ENCODE peak calls at places on chromosomes 1 and 21, in four cellular contexts. E is heart right ventricle, M is kidney, S is mucosa of descending colon. N is an unnamed sample.

GRCh38 chr1:182700351-182700709 is 15.9 kb upstream of the RGS8 start:
- DNase-seq in E (no peak), M (no peak), S (no peak), N (no peak)

GRCh38 chr1:232620356-232620841 is 9.5 kb downstream of the SIPA1L2 start:
- DNase-seq in E (no peak), M (no peak), S (peak; percentile 74), N (no peak)

GRCh38 chr1:214281902-214282695 is 1.1 kb downstream of the SMYD2 start:
- DNase-seq in E (peak; percentile 46), M (no peak), S (peak; percentile 58), N (peak; percentile 87)

GRCh38 chr21:44764319-44765230 is 37.0 kb downstream of the UBE2G2 start:
- DNase-seq in E (no peak), M (peak; percentile 73), S (no peak), N (peak; percentile 84)

GRCh38 chr1:32901823-32902534 is 790 bp upstream of the TMEM54 start:
- DNase-seq in E (no peak), M (no peak), S (peak; percentile 35), N (peak; percentile 43)

GRCh38 chr1:235703516-235703915 is 53.9 kb upstream of the GNG4 start:
- DNase-seq in E (no peak), M (no peak), S (no peak), N (no peak)

GRCh38 chr1:84745857-84746256 is 55.6 kb upstream of the SSX2IP start:
- DNase-seq in E (no peak), M (no peak), S (no peak), N (no peak)

GRCh38 chr1:182993746-182994145 is 29.5 kb upstream of the LAMC1 start:
- DNase-seq in E (no peak), M (no peak), S (no peak), N (no peak)

GRCh38 chr21:43372663-43373386 is 54.1 kb downstream of the SIK1 start:
- DNase-seq in E (peak; percentile 7), M (peak; percentile 86), S (no peak), N (no peak)

GRCh38 chr1:240999826-241000225 is 357.2 kb downstream of the RGS7 start:
- DNase-seq in E (no peak), M (no peak), S (no peak), N (no peak)

GRCh38 chr1:61247051-61247854 is 164.9 kb downstream of the NFIA start:
- DNase-seq in E (no peak), M (no peak), S (no peak), N (no peak)

GRCh38 chr1:67850151-67850551 is 16.9 kb upstream of the GNG12 start:
- DNase-seq in E (no peak), M (no peak), S (peak; percentile 47), N (no peak)

GRCh38 chr1:15418811-15419515 is 9.3 kb downstream of the EFHD2 start:
- DNase-seq in E (no peak), M (no peak), S (peak; percentile 53), N (peak; percentile 73)

GRCh38 chr1:151056574-151056973 is 2.8 kb downstream of the CDC42SE1 start:
- DNase-seq in E (no peak), M (no peak), S (peak; percentile 43), N (no peak)
- H3K4me3 ChIP-seq in E (peak overlapping the region; percentile 91), M (peak overlapping the region; percentile 22), S (no peak overlapping the region), N (peak overlapping the region; percentile 13)

GRCh38 chr1:110133436-110133835 is 16.9 kb upstream of the SLC6A17 start:
- DNase-seq in E (no peak), M (no peak), S (no peak), N (no peak)
- H3K4me1 ChIP-seq in E (peaks cover 13% of the 10 kb centered on the region), M (no peaks in the 10 kb centered on the region), S (no peaks in the 10 kb centered on the region), N (no peaks in the 10 kb centered on the region)

GRCh38 chr1:156524481-156524869 is 23.9 kb upstream of the MEF2D start:
- DNase-seq in E (no peak), M (no peak), S (no peak), N (no peak)

GRCh38 chr1:156527584-156527983 is 27.0 kb upstream of the MEF2D start:
- DNase-seq in E (no peak), M (no peak), S (no peak), N (no peak)

GRCh38 chr1:156523801-156524480 is 23.4 kb upstream of the MEF2D start:
- DNase-seq in E (no peak), M (no peak), S (no peak), N (no peak)

GRCh38 chr1:156525856-156526479 is 25.4 kb upstream of the MEF2D start:
- DNase-seq in E (no peak), M (no peak), S (no peak), N (no peak)

DNA sequence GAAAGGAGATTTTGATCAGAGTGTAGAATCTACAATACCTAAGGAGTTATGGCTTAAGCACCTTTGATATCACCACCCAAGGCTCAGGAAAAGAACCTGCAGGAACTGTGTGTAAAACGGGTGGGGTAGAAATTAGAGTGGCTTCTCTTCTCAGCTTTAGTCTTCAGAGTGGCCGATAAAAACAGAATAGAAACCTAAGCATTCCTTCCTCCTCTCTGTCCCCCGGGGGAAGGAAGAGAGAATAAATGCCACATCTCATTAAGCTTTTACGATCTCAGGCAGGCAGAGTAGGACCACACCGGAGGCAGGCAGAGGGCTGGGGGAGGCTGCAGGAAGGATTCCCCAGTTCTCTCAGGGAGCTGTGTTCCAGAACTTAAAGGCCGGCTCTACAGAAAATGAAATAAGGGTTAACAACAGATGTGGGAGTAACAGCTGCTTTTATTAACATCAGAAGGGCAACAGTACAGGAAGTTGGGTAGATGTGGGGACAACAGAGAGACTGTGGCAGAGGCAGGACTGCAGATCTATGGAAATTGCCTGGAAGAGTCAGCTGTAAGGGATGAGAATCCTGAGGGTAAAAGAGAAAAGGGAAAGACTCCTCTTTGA is 24.5 kb upstream of the MEF2D start:
- DNase-seq in E (no peak), M (no peak), S (no peak), N (no peak)
- H3K36me3 ChIP-seq in E (no peaks in the 10 kb centered on the region), M (no peaks in the 10 kb centered on the region), S (no peaks in the 10 kb centered on the region), N (peaks cover 32% of the 10 kb centered on the region)

DNA sequence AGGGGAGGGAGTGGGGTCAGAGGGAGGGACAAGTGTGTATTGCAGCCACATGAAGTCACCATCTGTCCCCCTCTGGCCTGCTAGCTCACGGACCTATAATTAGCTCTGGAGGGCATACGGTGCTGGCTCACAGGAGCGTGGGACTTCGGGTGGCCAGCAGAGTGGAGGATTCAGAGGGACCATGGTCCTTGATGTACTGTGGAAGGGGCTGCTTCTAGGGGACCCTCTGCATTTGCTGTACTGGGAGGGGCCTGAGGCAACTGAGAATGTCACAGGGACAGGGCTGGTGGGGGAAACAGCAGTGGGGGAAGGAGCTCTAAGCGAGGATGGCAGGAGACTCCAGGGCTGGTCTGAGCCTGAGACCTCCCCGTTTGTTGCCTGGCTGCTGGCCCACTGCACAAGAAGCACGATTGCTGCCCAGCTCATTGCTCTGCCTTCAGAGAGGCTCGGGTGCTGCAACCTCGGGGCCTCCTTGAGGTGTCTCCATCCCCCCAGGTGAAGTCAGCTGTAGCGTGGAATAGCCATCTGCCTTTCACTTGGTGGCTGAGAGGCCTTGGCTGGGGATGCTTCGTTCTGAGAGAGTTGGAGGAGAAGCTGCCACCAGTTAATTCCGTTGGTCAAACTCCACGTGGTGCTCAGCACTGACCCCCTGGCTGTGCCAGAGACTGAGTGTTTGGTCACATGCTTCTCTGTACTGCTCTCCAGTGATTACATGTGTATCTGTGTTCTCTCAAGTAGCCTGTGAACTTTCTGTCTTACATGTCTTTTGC is 2.7 kb downstream of the PPFIA4 start:
- DNase-seq in E (no peak), M (peak; percentile 62), S (no peak), N (peak; percentile 81)
- H3K4me3 ChIP-seq in E (no peak overlapping the region), M (no peak overlapping the region), S (no peak overlapping the region), N (no peak overlapping the region)

GRCh38 chr1:116807394-116807793 is 53.2 kb downstream of the CD2 start:
- DNase-seq in E (no peak), M (no peak), S (no peak), N (no peak)

GRCh38 chr1:116804736-116805135 is 50.5 kb downstream of the CD2 start:
- DNase-seq in E (no peak), M (no peak), S (no peak), N (no peak)

GRCh38 chr1:116806671-116807070 is 52.4 kb downstream of the CD2 start:
- DNase-seq in E (no peak), M (no peak), S (no peak), N (no peak)

GRCh38 chr1:116806245-116806644 is 52.0 kb downstream of the CD2 start:
- DNase-seq in E (no peak), M (no peak), S (no peak), N (no peak)

DNA sequence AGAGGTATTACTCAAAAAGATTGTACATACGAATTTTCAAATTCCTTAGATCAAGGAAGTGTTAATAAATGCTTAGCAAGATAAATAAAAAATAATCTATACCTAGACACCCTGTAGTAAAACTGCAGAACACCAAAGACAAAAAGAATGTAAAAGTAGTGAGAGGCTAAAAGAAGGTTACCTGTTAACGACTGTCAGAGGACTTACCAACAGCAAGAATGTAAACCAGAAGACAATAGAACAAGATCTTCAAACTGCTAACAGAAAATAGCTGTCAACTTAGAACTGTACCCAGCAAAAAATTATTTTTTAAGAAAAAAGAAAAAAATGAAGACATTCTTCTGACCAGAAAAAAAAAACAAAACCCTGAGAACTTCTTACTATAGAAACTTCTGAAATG is 51.2 kb downstream of the CD2 start:
- DNase-seq in E (no peak), M (no peak), S (no peak), N (no peak)
- H3K4me1 ChIP-seq in E (no peaks in the 10 kb centered on the region), M (no peaks in the 10 kb centered on the region), S (no peaks in the 10 kb centered on the region), N (no peaks in the 10 kb centered on the region)

GRCh38 chr1:12009318-12010001 is 9.8 kb upstream of the MIIP start:
- DNase-seq in E (no peak), M (no peak), S (no peak), N (peak; percentile 64)

GRCh38 chr1:12005488-12006166 is 13.7 kb upstream of the MIIP start:
- DNase-seq in E (no peak), M (no peak), S (no peak), N (peak; percentile 62)

GRCh38 chr1:12003762-12004161 is 15.5 kb upstream of the MIIP start:
- DNase-seq in E (no peak), M (no peak), S (no peak), N (no peak)

GRCh38 chr1:12006167-12006921 is 13.0 kb upstream of the MIIP start:
- DNase-seq in E (no peak), M (no peak), S (no peak), N (peak; percentile 75)

GRCh38 chr1:12007204-12007603 is 12.1 kb upstream of the MIIP start:
- DNase-seq in E (no peak), M (no peak), S (no peak), N (peak; percentile 9)
- H3K36me3 ChIP-seq in E (peaks cover 14% of the 10 kb centered on the region), M (peaks cover 77% of the 10 kb centered on the region), S (peaks cover 19% of the 10 kb centered on the region), N (peaks cover 73% of the 10 kb centered on the region)

GRCh38 chr1:200107004-200107470 is 79.5 kb downstream of the NR5A2 start:
- DNase-seq in E (no peak), M (no peak), S (no peak), N (no peak)
- H3K4me3 ChIP-seq in E (no peak overlapping the region), M (no peak overlapping the region), S (no peak overlapping the region), N (peak overlapping the region; percentile 37)

N was measured in osteoblast.